ENCODE peak calls at places on chromosomes 3 and 15, in six cellular contexts. Y is stimulated activated CD8-positive, alpha-beta memory T cell treated with anti-CD3 and anti-CD28 coated beads, Interleukin-4, amount 100 ng/mL, for 24 hours; B is epithelial cell of esophagus; N is left lobe of liver; J is mammary epithelial cell; E is posterior cingulate gyrus. P is an unnamed sample.

GRCh38 chr3:155407331-155407730 is 113.8 kb upstream of the STRIT1 start:
- DNase-seq in E (no peak), Y (no peak), N (no peak), J (no peak), B (peak), P (no peak)

GRCh38 chr3:102483556-102483955 is 48.7 kb downstream of the ZPLD1 start:
- DNase-seq in E (no peak), Y (no peak), J (peak), N (no peak), B (peak), P (no peak)

GRCh38 chr3:184619348-184619747 is 57.8 kb downstream of the EPHB3 start:
- DNase-seq in Y (no peak), B (no peak), N (no peak), E (peak), J (no peak), P (no peak)

GRCh38 chr3:108599677-108600409 is 10.3 kb downstream of the DZIP3 start:
- DNase-seq in B (no peak), Y (no peak), E (no peak), J (no peak), N (no peak), P (no peak)

GRCh38 chr15:65660927-65661326 is 39.2 kb downstream of the SLC24A1 start:
- DNase-seq in Y (no peak), E (no peak), B (peak), N (no peak), J (peak), P (no peak)

GRCh38 chr15:99435761-99436346 is 129.9 kb upstream of the MEF2A start:
- DNase-seq in E (peak), Y (no peak), J (no peak), B (no peak), N (peak), P (no peak)

GRCh38 chr15:40330368-40330836 is 6.9 kb downstream of the INAFM2 start:
- DNase-seq in E (no peak), Y (no peak), N (no peak), B (no peak), J (peak), P (no peak)

GRCh38 chr15:78790027-78790426 is 21.2 kb downstream of the ADAMTS7 start:
- DNase-seq in B (no peak), J (no peak), E (no peak), N (no peak), Y (no peak), P (no peak)

GRCh38 chr3:196740476-196741400 is 1.1 kb downstream of the PAK2 start:
- DNase-seq in E (no peak), B (peak), N (no peak), J (peak), Y (no peak), P (peak)

GRCh38 chr15:48717458-48717857 is 71.9 kb upstream of the FBN1 start:
- DNase-seq in E (no peak), J (no peak), B (peak), Y (no peak), N (no peak), P (no peak)

GRCh38 chr15:57865294-57865693 is 158.8 kb downstream of the POLR2M start:
- DNase-seq in E (no peak), J (no peak), N (no peak), B (peak), Y (no peak), P (no peak)

GRCh38 chr15:98548172-98548971 is 100.0 kb upstream of the IGF1R start:
- DNase-seq in E (peak), Y (peak), B (peak), N (peak), J (peak), P (peak)

GRCh38 chr3:124053871-124054270 is 61.9 kb upstream of the ROPN1 start:
- DNase-seq in Y (no peak), B (no peak), N (no peak), E (no peak), J (no peak), P (no peak)

GRCh38 chr3:187945374-187945773 is 200.1 kb upstream of the BCL6 start:
- DNase-seq in Y (no peak), J (no peak), B (no peak), N (no peak), E (no peak), P (no peak)

GRCh38 chr3:48960841-48961413 is 29.1 kb upstream of the P4HTM start:
- DNase-seq in J (no peak), N (no peak), Y (no peak), B (no peak), E (no peak), P (no peak)

GRCh38 chr15:72176155-72176554 is 21.4 kb downstream of the GRAMD2A start:
- DNase-seq in B (no peak), N (no peak), E (peak), J (no peak), Y (no peak), P (no peak)

GRCh38 chr15:39979606-39980005 is 45.7 kb downstream of the EIF2AK4 start:
- DNase-seq in Y (no peak), J (no peak), B (no peak), N (no peak), E (no peak), P (no peak)

P was measured in hippocampal formation.